ENCODE peak calls at places on chromosomes 7 and 10, in nine cellular contexts. K is neural progenitor cell, C is endothelial cell of umbilical vein, F is astrocyte, U is GM23338, S is PC-3, X is HepG2, M is SK-N-MC, D is A673. P is an unnamed sample.

GRCh38 chr10:71268247-71268691 is 50.8 kb upstream of the SLC29A3 start:
- DNase-seq in K (peak; percentile 64), C (no peak), F (peak; percentile 39), U (peak; percentile 64), S (no peak), X (peak; percentile 10), M (no peak), D (no peak), P (peak; percentile 51)

GRCh38 chr7:27377988-27378387 is 135.4 kb downstream of the EVX1 start:
- DNase-seq in K (no peak), C (no peak), F (no peak), U (peak; percentile 51), S (no peak), X (peak; percentile 3), M (no peak), D (no peak), P (no peak)

GRCh38 chr7:83159731-83160130 is 3.0 kb downstream of the PCLO start:
- DNase-seq in K (no peak), C (no peak), F (no peak), U (no peak), S (peak; percentile 72), X (no peak), M (no peak), D (no peak), P (no peak)

GRCh38 chr7:50621932-50622587 is 56.9 kb upstream of the DDC start:
- DNase-seq in K (no peak), C (no peak), F (no peak), U (no peak), S (no peak), X (no peak), M (no peak), D (no peak), P (no peak)

GRCh38 chr10:107771066-107771465 is 606.6 kb upstream of the SORCS1 start:
- DNase-seq in K (no peak), C (no peak), F (no peak), U (no peak), S (no peak), X (no peak), M (no peak), D (no peak), P (no peak)

GRCh38 chr7:92717982-92718716 is 118.2 kb downstream of the CDK6 start:
- DNase-seq in K (no peak), C (peak; percentile 97), F (peak; percentile 82), U (no peak), S (peak; percentile 70), X (peak; percentile 20), M (no peak), D (peak; percentile 68), P (no peak)

GRCh38 chr10:30750971-30751677 is 121.6 kb upstream of the LYZL2 start:
- DNase-seq in K (no peak), C (peak; percentile 77), F (no peak), U (no peak), S (no peak), X (no peak), M (no peak), D (no peak), P (no peak)

GRCh38 chr7:148540041-148540738 is 50.4 kb upstream of the C7orf33 start:
- DNase-seq in K (peak; percentile 23), C (no peak), F (peak; percentile 70), U (no peak), S (peak; percentile 74), X (no peak), M (no peak), D (no peak), P (peak; percentile 31)

GRCh38 chr7:73565675-73566342 is 8.3 kb upstream of the BCL7B start:
- DNase-seq in K (no peak), C (no peak), F (no peak), U (no peak), S (no peak), X (no peak), M (no peak), D (no peak), P (no peak)

GRCh38 chr10:129090618-129091366 is 376.2 kb upstream of the MGMT start:
- DNase-seq in K (no peak), C (no peak), F (no peak), U (no peak), S (no peak), X (no peak), M (no peak), D (no peak), P (no peak)

GRCh38 chr7:52634996-52635395 is 400.4 kb upstream of the POM121L12 start:
- DNase-seq in K (peak; percentile 28), C (no peak), F (peak; percentile 56), U (peak; percentile 36), S (peak; percentile 14), X (no peak), M (no peak), D (no peak), P (peak; percentile 65)

GRCh38 chr7:15837627-15838026 is 151.1 kb upstream of the MEOX2 start:
- DNase-seq in K (no peak), C (no peak), F (no peak), U (no peak), S (no peak), X (no peak), M (no peak), D (no peak), P (no peak)

GRCh38 chr7:157018328-157018996 is 8.0 kb upstream of the MNX1 start:
- DNase-seq in K (peak; percentile 28), C (no peak), F (no peak), U (no peak), S (no peak), X (no peak), M (no peak), D (no peak), P (no peak)

GRCh38 chr7:113774182-113774807 is 144.5 kb downstream of the PPP1R3A start:
- DNase-seq in K (peak; percentile 39), C (peak; percentile 71), F (peak; percentile 43), U (peak; percentile 61), S (peak; percentile 42), X (peak; percentile 28), M (peak; percentile 50), D (peak; percentile 58), P (peak; percentile 67)

GRCh38 chr7:22594020-22594419 is 94.0 kb upstream of the STEAP1B start:
- DNase-seq in K (no peak), C (no peak), F (no peak), U (no peak), S (peak; percentile 86), X (peak; percentile 6), M (no peak), D (no peak), P (no peak)

GRCh38 chr10:43417950-43418768 is 9.2 kb upstream of the HNRNPF start:
- DNase-seq in K (no peak), C (peak; percentile 87), F (no peak), U (no peak), S (no peak), X (peak; percentile 92), M (no peak), D (no peak), P (no peak)
- TF ChIP-seq EZH2 in K (no peak), C (no peak), F (no peak), U (no peak), S (no peak), X (no peak), M (no peak), D (no peak), P (no peak)

GRCh38 chr7:151721236-151721635 is 155.7 kb downstream of the PRKAG2 start:
- DNase-seq in K (no peak), C (no peak), F (no peak), U (no peak), S (no peak), X (no peak), M (no peak), D (no peak), P (no peak)

GRCh38 chr7:151723321-151723720 is 153.6 kb downstream of the PRKAG2 start:
- DNase-seq in K (no peak), C (no peak), F (no peak), U (no peak), S (no peak), X (no peak), M (no peak), D (no peak), P (no peak)

GRCh38 chr7:151724250-151724915 is 152.5 kb downstream of the PRKAG2 start:
- DNase-seq in K (no peak), C (no peak), F (no peak), U (no peak), S (no peak), X (no peak), M (no peak), D (no peak), P (no peak)

GRCh38 chr7:151721694-151722093 is 155.2 kb downstream of the PRKAG2 start:
- DNase-seq in K (no peak), C (no peak), F (no peak), U (no peak), S (no peak), X (no peak), M (no peak), D (no peak), P (peak; percentile 51)

GRCh38 chr7:151722533-151722932 is 154.4 kb downstream of the PRKAG2 start:
- DNase-seq in K (no peak), C (no peak), F (no peak), U (no peak), S (no peak), X (no peak), M (no peak), D (no peak), P (no peak)
- TF ChIP-seq EZH2 in K (no peak), C (no peak), F (no peak), U (no peak), S (no peak), X (no peak), M (no peak), D (no peak), P (no peak)

GRCh38 chr10:100670828-100671479 is 74.4 kb upstream of the PAX2 start:
- DNase-seq in K (peak; percentile 71), C (no peak), F (no peak), U (peak; percentile 73), S (peak; percentile 41), X (no peak), M (no peak), D (no peak), P (peak; percentile 61)
- TF ChIP-seq EZH2 in K (peak; percentile 98), C (peak; percentile 80), F (peak; percentile 85), U (peak; percentile 48), S (peak; percentile 64), X (no peak), M (no peak), D (peak; percentile 51), P (peak; percentile 94)

GRCh38 chr10:114404171-114405010 is at the start of gene AFAP1L2:
- DNase-seq in K (peak; percentile 63), C (no peak), F (no peak), U (peak; percentile 62), S (peak; percentile 27), X (no peak), M (no peak), D (no peak), P (peak; percentile 69)

GRCh38 chr10:114401195-114401741 is 3.0 kb downstream of the AFAP1L2 start:
- DNase-seq in K (no peak), C (no peak), F (peak; percentile 65), U (no peak), S (no peak), X (no peak), M (no peak), D (no peak), P (no peak)

GRCh38 chr10:114403545-114404161 is 649 bp downstream of the AFAP1L2 start:
- DNase-seq in K (peak; percentile 75), C (no peak), F (no peak), U (peak; percentile 78), S (no peak), X (no peak), M (no peak), D (no peak), P (no peak)

GRCh38 chr10:114402233-114402632 is 2.1 kb downstream of the AFAP1L2 start:
- DNase-seq in K (no peak), C (no peak), F (peak; percentile 14), U (no peak), S (no peak), X (no peak), M (no peak), D (no peak), P (no peak)

GRCh38 chr10:114402871-114403544 is 1.3 kb downstream of the AFAP1L2 start:
- DNase-seq in K (peak; percentile 27), C (no peak), F (peak; percentile 27), U (peak; percentile 67), S (no peak), X (no peak), M (no peak), D (no peak), P (no peak)
- TF ChIP-seq EZH2 in K (no peak), C (peak; percentile 77), F (no peak), U (no peak), S (no peak), X (peak; percentile 48), M (no peak), D (no peak), P (no peak)